ENCODE peak calls at places on chromosome 14, in ten cellular contexts. H is stimulated activated CD8-positive, alpha-beta memory T cell treated with anti-CD3 and anti-CD28 coated beads, Interleukin-15, amount 100 ng/mL, for 24 hours; Y is Karpas-422; F is GM12865; X is activated T-cell treated with anti-CD3 and anti-CD28 coated beads, Interleukin-2, amount 50 U/mL, for 72 hours; N is Kasumi-1; L is GM10248; R is activated CD4-positive, alpha-beta T cell treated with anti-CD3 and anti-CD28 coated beads, Interleukin-2, amount 50 U/mL, for 24 hours; K is HTR-8/SVneo; Z is cardiac muscle cell. W is an unnamed sample.

GRCh38 chr14:55837467-55837866 is 257.5 kb downstream of the KTN1 start:
- DNase-seq in L (no peak), K (no peak), R (no peak), Z (no peak), Y (no peak), N (no peak), X (no peak), H (no peak), F (no peak), W (no peak)

GRCh38 chr14:19975291-19975690 is at the start of gene OR4K15:
- DNase-seq in L (no peak), Y (no peak), X (no peak), N (no peak), K (no peak), F (no peak), H (no peak), R (no peak), Z (no peak), W (no peak)

GRCh38 chr14:105878125-105878524 is 351.7 kb downstream of the TMEM121 start:
- DNase-seq in X (no peak), Z (no peak), L (no peak), Y (no peak), K (no peak), R (no peak), F (no peak), N (no peak), H (no peak), W (peak)

GRCh38 chr14:104221071-104221625 is 82.8 kb downstream of the KIF26A start:
- DNase-seq in Z (no peak), H (no peak), N (no peak), R (no peak), K (no peak), X (no peak), F (no peak), Y (no peak), L (no peak), W (no peak)

GRCh38 chr14:90511795-90512331 is 115.0 kb downstream of the CALM1 start:
- DNase-seq in K (no peak), H (no peak), N (no peak), X (no peak), Y (no peak), L (no peak), F (no peak), Z (no peak), R (no peak), W (no peak)

GRCh38 chr14:94593749-94594431 is 12.7 kb downstream of the SERPINA5 start:
- DNase-seq in X (no peak), L (no peak), F (no peak), K (no peak), Z (no peak), N (no peak), H (no peak), Y (no peak), R (no peak), W (no peak)

GRCh38 chr14:36524874-36525745 is 5.1 kb upstream of the NKX2-1 start:
- DNase-seq in F (peak), K (peak), Z (peak), R (no peak), X (peak), L (peak), Y (peak), N (no peak), H (no peak), W (no peak)

GRCh38 chr14:39015360-39015961 is 87.6 kb downstream of the SEC23A start:
- DNase-seq in L (peak), K (peak), R (no peak), F (peak), H (no peak), Y (peak), Z (peak), X (peak), N (peak), W (no peak)

GRCh38 chr14:89447182-89447970 is 30.3 kb upstream of the FOXN3 start:
- DNase-seq in Z (no peak), K (no peak), N (no peak), L (no peak), X (no peak), F (no peak), Y (no peak), R (no peak), H (no peak), W (no peak)

GRCh38 chr14:96285667-96286066 is 29.7 kb downstream of the BDKRB1 start:
- DNase-seq in F (no peak), Z (peak), H (no peak), K (no peak), N (no peak), Y (no peak), L (no peak), R (no peak), X (no peak), W (no peak)

GRCh38 chr14:93007225-93007997 is 84.5 kb downstream of the CHGA start:
- DNase-seq in N (no peak), F (peak), K (no peak), Z (no peak), R (no peak), X (no peak), Y (no peak), H (no peak), L (no peak), W (no peak)

GRCh38 chr14:101185081-101185835 is 281.7 kb upstream of the RTL1 start:
- DNase-seq in N (no peak), K (no peak), L (no peak), F (no peak), Z (no peak), Y (no peak), H (no peak), X (no peak), R (no peak), W (no peak)

GRCh38 chr14:66696326-66696725 is 188.4 kb downstream of the GPHN start:
- DNase-seq in H (no peak), R (no peak), Z (no peak), F (no peak), L (no peak), X (no peak), Y (no peak), N (no peak), K (no peak), W (no peak)

GRCh38 chr14:104865631-104866441 is 768 bp downstream of the CEP170B start:
- DNase-seq in N (peak), Z (peak), X (peak), K (peak), R (no peak), F (no peak), L (no peak), Y (no peak), H (no peak), W (no peak)

GRCh38 chr14:105196228-105196960 is 15.3 kb upstream of the NUDT14 start:
- DNase-seq in X (no peak), N (no peak), F (no peak), Z (peak), Y (no peak), K (no peak), R (no peak), H (no peak), L (no peak), W (no peak)

W was measured in natural killer cell treated with Interleukin-12 subunit alpha and Interleukin-12 subunit beta and Interleukin-15 and Interleukin-18, amount 100 ng/mL, for 72 hours.